ENCODE peak calls at places on chromosomes 2 and 18, in nine cellular contexts. One of them, this sample, is unnamed.

GRCh38 chr2:3198119-3198518 is 179.5 kb downstream of the EIPR1 start:
- DNase-seq in transverse colon: no peak
- DNase-seq in iPS DF 6.9: peak
- DNase-seq in heart left ventricle: no peak
- DNase-seq in pancreas: no peak
- DNase-seq in hepatocyte: no peak
- DNase-seq in astrocyte of the cerebellum: no peak
- DNase-seq in NT2/D1: peak
- DNase-seq in cardiac muscle cell: no peak
- DNase-seq in this sample: no peak

GRCh38 chr2:221102896-221103688 is 469.0 kb downstream of the EPHA4 start:
- DNase-seq in astrocyte of the cerebellum: no peak
- DNase-seq in transverse colon: no peak
- DNase-seq in pancreas: no peak
- DNase-seq in NT2/D1: no peak
- DNase-seq in cardiac muscle cell: no peak
- DNase-seq in heart left ventricle: no peak
- DNase-seq in iPS DF 6.9: no peak
- DNase-seq in hepatocyte: no peak
- DNase-seq in this sample: no peak

GRCh38 chr18:374735-375168 is 106.9 kb upstream of the THOC1 start:
- DNase-seq in cardiac muscle cell: peak
- DNase-seq in heart left ventricle: peak
- DNase-seq in astrocyte of the cerebellum: no peak
- DNase-seq in NT2/D1: no peak
- DNase-seq in hepatocyte: no peak
- DNase-seq in transverse colon: no peak
- DNase-seq in pancreas: no peak
- DNase-seq in iPS DF 6.9: no peak
- DNase-seq in this sample: peak

GRCh38 chr18:32324173-32324572 is 134.3 kb downstream of the MEP1B start:
- DNase-seq in hepatocyte: no peak
- DNase-seq in transverse colon: no peak
- DNase-seq in heart left ventricle: peak
- DNase-seq in NT2/D1: no peak
- DNase-seq in astrocyte of the cerebellum: no peak
- DNase-seq in pancreas: no peak
- DNase-seq in iPS DF 6.9: no peak
- DNase-seq in cardiac muscle cell: peak
- DNase-seq in this sample: peak

GRCh38 chr2:145235312-145235711 is 715.4 kb upstream of the ZEB2 start:
- DNase-seq in cardiac muscle cell: no peak
- DNase-seq in pancreas: no peak
- DNase-seq in iPS DF 6.9: no peak
- DNase-seq in transverse colon: no peak
- DNase-seq in heart left ventricle: no peak
- DNase-seq in astrocyte of the cerebellum: no peak
- DNase-seq in NT2/D1: no peak
- DNase-seq in hepatocyte: no peak
- DNase-seq in this sample: no peak

GRCh38 chr2:143284087-143284675 is 155.0 kb downstream of the ARHGAP15 start:
- DNase-seq in transverse colon: no peak
- DNase-seq in heart left ventricle: no peak
- DNase-seq in astrocyte of the cerebellum: no peak
- DNase-seq in pancreas: no peak
- DNase-seq in NT2/D1: peak
- DNase-seq in cardiac muscle cell: peak
- DNase-seq in hepatocyte: peak
- DNase-seq in iPS DF 6.9: no peak
- DNase-seq in this sample: peak

GRCh38 chr2:236988690-236989639 is 96.7 kb upstream of the COPS8 start:
- DNase-seq in iPS DF 6.9: no peak
- DNase-seq in transverse colon: peak
- DNase-seq in NT2/D1: no peak
- DNase-seq in hepatocyte: peak
- DNase-seq in pancreas: no peak
- DNase-seq in heart left ventricle: peak
- DNase-seq in cardiac muscle cell: peak
- DNase-seq in astrocyte of the cerebellum: no peak
- DNase-seq in this sample: no peak

GRCh38 chr2:113064898-113065297 is 2.9 kb upstream of the IL1F10 start:
- DNase-seq in hepatocyte: peak
- DNase-seq in heart left ventricle: no peak
- DNase-seq in NT2/D1: no peak
- DNase-seq in cardiac muscle cell: no peak
- DNase-seq in pancreas: no peak
- DNase-seq in astrocyte of the cerebellum: no peak
- DNase-seq in iPS DF 6.9: no peak
- DNase-seq in transverse colon: no peak
- DNase-seq in this sample: no peak

GRCh38 chr2:10863837-10864236 is 47.9 kb upstream of the KCNF1 start:
- DNase-seq in cardiac muscle cell: no peak
- DNase-seq in transverse colon: peak
- DNase-seq in iPS DF 6.9: no peak
- DNase-seq in hepatocyte: no peak
- DNase-seq in astrocyte of the cerebellum: no peak
- DNase-seq in heart left ventricle: no peak
- DNase-seq in NT2/D1: no peak
- DNase-seq in pancreas: no peak
- DNase-seq in this sample: peak

GRCh38 chr2:127012868-127013267 is 94.1 kb downstream of the BIN1 start:
- DNase-seq in pancreas: no peak
- DNase-seq in transverse colon: no peak
- DNase-seq in iPS DF 6.9: no peak
- DNase-seq in NT2/D1: no peak
- DNase-seq in heart left ventricle: no peak
- DNase-seq in hepatocyte: no peak
- DNase-seq in astrocyte of the cerebellum: no peak
- DNase-seq in cardiac muscle cell: no peak
- DNase-seq in this sample: peak

GRCh38 chr2:210537021-210537650 is 19.3 kb upstream of the CPS1 start:
- DNase-seq in heart left ventricle: no peak
- DNase-seq in hepatocyte: no peak
- DNase-seq in pancreas: no peak
- DNase-seq in cardiac muscle cell: no peak
- DNase-seq in transverse colon: no peak
- DNase-seq in iPS DF 6.9: no peak
- DNase-seq in astrocyte of the cerebellum: no peak
- DNase-seq in NT2/D1: no peak
- DNase-seq in this sample: no peak

GRCh38 chr2:210541280-210541902 is 15.0 kb upstream of the CPS1 start:
- DNase-seq in cardiac muscle cell: peak
- DNase-seq in iPS DF 6.9: no peak
- DNase-seq in NT2/D1: no peak
- DNase-seq in hepatocyte: peak
- DNase-seq in pancreas: no peak
- DNase-seq in heart left ventricle: no peak
- DNase-seq in astrocyte of the cerebellum: no peak
- DNase-seq in transverse colon: no peak
- DNase-seq in this sample: no peak

GRCh38 chr2:210539035-210539434 is 17.4 kb upstream of the CPS1 start:
- DNase-seq in hepatocyte: no peak
- DNase-seq in NT2/D1: no peak
- DNase-seq in transverse colon: no peak
- DNase-seq in cardiac muscle cell: no peak
- DNase-seq in heart left ventricle: no peak
- DNase-seq in pancreas: no peak
- DNase-seq in iPS DF 6.9: no peak
- DNase-seq in astrocyte of the cerebellum: no peak
- DNase-seq in this sample: no peak

GRCh38 chr2:210540471-210541257 is 15.7 kb upstream of the CPS1 start:
- DNase-seq in hepatocyte: no peak
- DNase-seq in astrocyte of the cerebellum: no peak
- DNase-seq in heart left ventricle: no peak
- DNase-seq in iPS DF 6.9: no peak
- DNase-seq in transverse colon: no peak
- DNase-seq in NT2/D1: peak
- DNase-seq in cardiac muscle cell: no peak
- DNase-seq in pancreas: no peak
- DNase-seq in this sample: no peak

DNA sequence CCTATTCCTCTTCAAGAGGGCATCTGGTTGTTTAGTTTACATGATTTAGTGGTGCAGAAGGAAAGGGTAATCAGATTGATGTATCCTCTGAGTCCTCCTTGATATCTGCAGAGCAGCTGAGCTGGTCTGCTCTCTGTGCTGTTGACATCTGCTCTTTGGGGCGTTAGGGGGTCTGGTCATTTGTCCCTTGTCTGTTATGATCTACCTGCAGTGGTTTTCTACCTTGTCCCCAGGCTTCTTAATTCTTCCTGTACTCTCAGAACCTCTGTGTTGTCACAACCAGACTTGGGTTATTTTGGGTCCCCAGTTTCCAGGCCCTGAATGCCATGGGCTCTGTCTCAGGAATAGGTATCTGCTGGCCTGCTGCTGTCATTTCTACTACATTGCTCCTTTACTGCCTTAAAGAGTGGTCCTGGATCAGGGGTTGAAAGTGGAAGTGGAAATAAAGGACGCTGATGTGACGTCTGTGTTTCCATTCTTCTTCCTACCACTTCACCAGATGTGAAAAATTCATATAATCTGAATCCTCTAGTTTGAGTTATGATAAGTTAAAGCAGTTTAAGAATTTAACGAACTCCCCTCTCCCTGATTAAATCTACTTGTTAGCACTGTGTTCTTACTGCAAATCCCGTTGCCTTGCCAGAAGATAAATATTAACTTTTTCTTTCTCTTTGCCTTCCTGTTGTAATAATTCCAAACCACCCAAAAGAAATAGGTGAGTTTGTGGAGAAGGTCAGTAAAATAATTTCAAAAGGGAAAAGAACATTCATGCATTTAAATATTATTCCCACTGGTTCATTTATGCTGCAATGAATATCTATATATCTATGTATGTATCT is 16.6 kb upstream of the CPS1 start:
- DNase-seq in heart left ventricle: no peak
- DNase-seq in iPS DF 6.9: no peak
- DNase-seq in hepatocyte: no peak
- DNase-seq in pancreas: no peak
- DNase-seq in NT2/D1: no peak
- DNase-seq in transverse colon: no peak
- DNase-seq in cardiac muscle cell: no peak
- DNase-seq in astrocyte of the cerebellum: no peak
- DNase-seq in this sample: no peak
- H3K4me3 ChIP-seq in heart left ventricle: no peak
- H3K4me3 ChIP-seq in iPS DF 6.9: no peak
- H3K4me3 ChIP-seq in hepatocyte: no peak
- H3K4me3 ChIP-seq in pancreas: no peak
- H3K4me3 ChIP-seq in NT2/D1: no peak
- H3K4me3 ChIP-seq in transverse colon: no peak
- H3K4me3 ChIP-seq in cardiac muscle cell: no peak
- H3K4me3 ChIP-seq in astrocyte of the cerebellum: no peak
- H3K4me3 ChIP-seq in this sample: no peak

DNA sequence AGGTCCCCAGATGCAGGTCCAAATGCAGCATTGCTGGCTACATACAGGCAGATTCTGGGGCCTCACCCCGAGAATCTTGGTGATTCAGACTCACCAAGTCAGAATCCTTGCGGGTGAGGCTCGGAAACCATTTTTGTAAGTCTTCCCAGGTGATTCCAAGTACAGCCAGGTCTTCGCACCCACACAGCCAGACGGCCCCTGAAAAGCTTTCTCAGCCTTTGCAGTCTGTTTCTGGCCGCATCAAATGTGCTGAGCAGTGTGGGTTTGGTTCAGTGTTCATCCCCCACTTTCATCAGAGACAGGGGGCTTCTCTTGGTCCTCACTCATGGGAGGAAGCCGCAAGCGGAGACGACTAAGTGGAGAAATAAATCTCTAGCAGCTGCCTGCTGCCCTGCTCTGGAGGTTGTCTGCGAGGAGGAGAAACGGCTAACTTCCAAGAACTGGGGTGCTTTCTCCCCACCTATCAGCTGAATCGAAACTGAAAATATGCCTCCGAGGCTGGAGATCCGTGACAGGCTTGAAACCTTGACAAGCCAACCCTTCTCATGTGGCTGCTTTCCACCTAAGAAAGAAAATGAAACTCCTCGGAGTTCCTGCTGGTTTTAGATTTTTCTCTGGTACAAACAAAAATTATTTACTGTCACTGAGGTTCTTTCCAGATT is 8.9 kb upstream of the TMEM185B start:
- DNase-seq in NT2/D1: no peak
- DNase-seq in heart left ventricle: no peak
- DNase-seq in transverse colon: peak
- DNase-seq in astrocyte of the cerebellum: no peak
- DNase-seq in pancreas: no peak
- DNase-seq in cardiac muscle cell: no peak
- DNase-seq in hepatocyte: no peak
- DNase-seq in iPS DF 6.9: no peak
- DNase-seq in this sample: no peak
- H3K4me3 ChIP-seq in NT2/D1: no peak
- H3K4me3 ChIP-seq in heart left ventricle: peak
- H3K4me3 ChIP-seq in transverse colon: peak
- H3K4me3 ChIP-seq in astrocyte of the cerebellum: no peak
- H3K4me3 ChIP-seq in pancreas: peak
- H3K4me3 ChIP-seq in cardiac muscle cell: no peak
- H3K4me3 ChIP-seq in hepatocyte: no peak
- H3K4me3 ChIP-seq in iPS DF 6.9: no peak
- H3K4me3 ChIP-seq in this sample: peak

GRCh38 chr2:160803881-160804280 is 310.3 kb upstream of the RBMS1 start:
- DNase-seq in hepatocyte: no peak
- DNase-seq in NT2/D1: no peak
- DNase-seq in cardiac muscle cell: no peak
- DNase-seq in heart left ventricle: no peak
- DNase-seq in pancreas: no peak
- DNase-seq in transverse colon: no peak
- DNase-seq in iPS DF 6.9: no peak
- DNase-seq in astrocyte of the cerebellum: no peak
- DNase-seq in this sample: no peak
- H3K4me3 ChIP-seq in hepatocyte: no peak
- H3K4me3 ChIP-seq in NT2/D1: no peak
- H3K4me3 ChIP-seq in cardiac muscle cell: no peak
- H3K4me3 ChIP-seq in heart left ventricle: no peak
- H3K4me3 ChIP-seq in pancreas: no peak
- H3K4me3 ChIP-seq in transverse colon: no peak
- H3K4me3 ChIP-seq in iPS DF 6.9: no peak
- H3K4me3 ChIP-seq in astrocyte of the cerebellum: no peak
- H3K4me3 ChIP-seq in this sample: no peak

GRCh38 chr2:16109821-16110310 is 169.5 kb downstream of the MYCN start:
- DNase-seq in NT2/D1: no peak
- DNase-seq in pancreas: no peak
- DNase-seq in iPS DF 6.9: no peak
- DNase-seq in heart left ventricle: no peak
- DNase-seq in hepatocyte: no peak
- DNase-seq in astrocyte of the cerebellum: no peak
- DNase-seq in transverse colon: no peak
- DNase-seq in cardiac muscle cell: no peak
- DNase-seq in this sample: no peak
- H3K4me3 ChIP-seq in NT2/D1: no peak
- H3K4me3 ChIP-seq in pancreas: no peak
- H3K4me3 ChIP-seq in iPS DF 6.9: no peak
- H3K4me3 ChIP-seq in heart left ventricle: no peak
- H3K4me3 ChIP-seq in hepatocyte: no peak
- H3K4me3 ChIP-seq in astrocyte of the cerebellum: no peak
- H3K4me3 ChIP-seq in transverse colon: no peak
- H3K4me3 ChIP-seq in cardiac muscle cell: no peak
- H3K4me3 ChIP-seq in this sample: no peak

GRCh38 chr18:21243041-21243431 is 1.0 kb downstream of the GREB1L start:
- DNase-seq in transverse colon: peak
- DNase-seq in heart left ventricle: peak
- DNase-seq in iPS DF 6.9: no peak
- DNase-seq in astrocyte of the cerebellum: no peak
- DNase-seq in pancreas: no peak
- DNase-seq in cardiac muscle cell: peak
- DNase-seq in hepatocyte: peak
- DNase-seq in NT2/D1: no peak
- DNase-seq in this sample: peak
- H3K4me3 ChIP-seq in transverse colon: no peak
- H3K4me3 ChIP-seq in heart left ventricle: peak
- H3K4me3 ChIP-seq in iPS DF 6.9: peak
- H3K4me3 ChIP-seq in astrocyte of the cerebellum: peak
- H3K4me3 ChIP-seq in pancreas: peak
- H3K4me3 ChIP-seq in cardiac muscle cell: peak
- H3K4me3 ChIP-seq in hepatocyte: peak
- H3K4me3 ChIP-seq in NT2/D1: peak
- H3K4me3 ChIP-seq in this sample: peak

This sample was measured in fibroblast of lung.